ENCODE peak calls at places on chromosomes 11 and 22, in six cellular contexts. K is stimulated activated CD8-positive, alpha-beta memory T cell treated with anti-CD3 and anti-CD28 coated beads, Interleukin-7, amount 100 ng/mL, for 4 hours; N is HT-29; J is astrocyte of the cerebellum; A is cardiac fibroblast; Z is H9. U is an unnamed sample.

GRCh38 chr11:83319346-83319745 is 33.2 kb upstream of the CCDC90B start:
- DNase-seq in A (no peak), J (no peak), Z (no peak), N (no peak), K (no peak), U (no peak)

GRCh38 chr22:45994516-45995404 is 17.8 kb upstream of the WNT7B start:
- DNase-seq in J (no peak), A (peak), Z (peak), K (peak), N (peak), U (peak)

GRCh38 chr22:35634981-35635540 is 13.2 kb upstream of the APOL6 start:
- DNase-seq in Z (no peak), N (no peak), K (no peak), J (no peak), A (no peak), U (no peak)

GRCh38 chr22:25780673-25781072 is 38.7 kb downstream of the MYO18B start:
- DNase-seq in A (peak), K (no peak), N (no peak), J (no peak), Z (no peak), U (no peak)

GRCh38 chr11:125166347-125166841 is 1.8 kb downstream of the PKNOX2 start:
- DNase-seq in K (no peak), Z (peak), N (no peak), J (no peak), A (peak), U (peak)

GRCh38 chr11:128289048-128289447 is 298.3 kb downstream of the ETS1 start:
- DNase-seq in J (no peak), Z (no peak), K (no peak), N (no peak), A (no peak), U (no peak)

GRCh38 chr11:100849009-100849913 is 162.2 kb downstream of the ARHGAP42 start:
- DNase-seq in N (no peak), J (peak), Z (no peak), K (no peak), A (peak), U (peak)

GRCh38 chr11:121652982-121653381 is 200.2 kb upstream of the SORL1-AS1 start:
- DNase-seq in N (no peak), Z (no peak), J (peak), A (peak), K (no peak), U (peak)

GRCh38 chr11:131423715-131424114 is 53.3 kb downstream of the NTM start:
- DNase-seq in K (no peak), N (peak), Z (no peak), J (no peak), A (peak), U (no peak)

GRCh38 chr11:130118636-130119387 is 40.8 kb upstream of the ST14 start:
- DNase-seq in J (no peak), N (no peak), Z (no peak), A (no peak), K (no peak), U (no peak)

GRCh38 chr11:12139144-12139881 is 28.9 kb downstream of the MICAL2 start:
- DNase-seq in J (peak), A (peak), N (no peak), Z (no peak), K (no peak), U (peak)

GRCh38 chr11:116138280-116138679 is 634.1 kb upstream of the CADM1 start:
- DNase-seq in N (no peak), K (no peak), A (no peak), Z (no peak), J (no peak), U (no peak)

GRCh38 chr22:36077261-36077660 is 48.6 kb upstream of the RBFOX2 start:
- DNase-seq in N (no peak), J (no peak), A (peak), Z (no peak), K (no peak), U (no peak)

GRCh38 chr11:107947904-107948303 is 19.7 kb downstream of the RAB39A start:
- DNase-seq in J (no peak), N (no peak), Z (no peak), K (no peak), A (no peak), U (no peak)

GRCh38 chr11:100316990-100317389 is 370.1 kb upstream of the ARHGAP42 start:
- DNase-seq in A (no peak), J (no peak), K (no peak), Z (no peak), N (no peak), U (no peak)

GRCh38 chr22:50577697-50577986 is 585 bp downstream of the CPT1B start:
- DNase-seq in Z (no peak), J (no peak), K (no peak), A (no peak), N (no peak), U (no peak)

GRCh38 chr11:70191495-70192140 is 11.5 kb upstream of the FADD start:
- DNase-seq in Z (peak), A (peak), K (no peak), N (peak), J (peak), U (peak)

GRCh38 chr11:76284161-76284560 is 77.9 kb upstream of the WNT11 start:
- DNase-seq in Z (no peak), A (no peak), N (peak), K (no peak), J (no peak), U (no peak)

GRCh38 chr22:38843716-38844660 is at the start of gene NPTXR:
- DNase-seq in J (no peak), K (no peak), Z (peak), N (peak), A (peak), U (no peak)

GRCh38 chr11:96061730-96062524 is 138.0 kb upstream of the MTMR2 start:
- DNase-seq in J (no peak), Z (no peak), A (no peak), N (peak), K (peak), U (peak)

GRCh38 chr11:111526501-111526900 is 11.9 kb downstream of the HOATZ start:
- DNase-seq in A (no peak), J (no peak), K (no peak), N (no peak), Z (no peak), U (peak)

GRCh38 chr11:69335461-69336386 is 41.8 kb downstream of the MYEOV start:
- DNase-seq in Z (peak), J (no peak), K (no peak), A (no peak), N (no peak), U (no peak)